ENCODE peak calls at places on chromosomes 1 and 21, in six cellular contexts. V is IMR-90, L is mesenchymal stem cell, U is neuronal stem cell, I is H1, E is trophoblast cell. N is an unnamed sample.

GRCh38 chr1:235831148-235831547 is 35.6 kb downstream of the LYST start:
- DNase-seq in V (peak), L (peak), U (no peak), I (no peak), E (peak), N (no peak)

GRCh38 chr1:208174736-208175507 is 69.3 kb downstream of the PLXNA2 start:
- DNase-seq in V (peak), L (peak), U (no peak), I (no peak), E (peak), N (no peak)

GRCh38 chr1:246800356-246800755 is 76.1 kb downstream of the SCCPDH start:
- DNase-seq in V (no peak), L (no peak), U (no peak), I (no peak), E (no peak), N (no peak)

GRCh38 chr1:152946651-152947256 is at the start of gene SPRR5:
- DNase-seq in V (no peak), L (no peak), U (no peak), I (no peak), E (no peak), N (no peak)

GRCh38 chr1:168728452-168729404 is at the start of gene DPT:
- DNase-seq in V (peak), L (no peak), U (no peak), I (no peak), E (peak), N (no peak)

GRCh38 chr1:153324912-153325311 is 12.2 kb upstream of the PGLYRP3 start:
- DNase-seq in V (no peak), L (no peak), U (no peak), I (no peak), E (no peak), N (no peak)

GRCh38 chr1:48049823-48050539 is 52.8 kb upstream of the TRABD2B start:
- DNase-seq in V (no peak), L (no peak), U (no peak), I (no peak), E (peak), N (no peak)

GRCh38 chr1:246907472-246907871 is 24.3 kb downstream of the AHCTF1 start:
- DNase-seq in V (peak), L (peak), U (no peak), I (no peak), E (peak), N (no peak)

GRCh38 chr21:45521241-45521640 is 21.0 kb downstream of the SLC19A1 start:
- DNase-seq in V (no peak), L (no peak), U (no peak), I (no peak), E (no peak), N (no peak)

DNA sequence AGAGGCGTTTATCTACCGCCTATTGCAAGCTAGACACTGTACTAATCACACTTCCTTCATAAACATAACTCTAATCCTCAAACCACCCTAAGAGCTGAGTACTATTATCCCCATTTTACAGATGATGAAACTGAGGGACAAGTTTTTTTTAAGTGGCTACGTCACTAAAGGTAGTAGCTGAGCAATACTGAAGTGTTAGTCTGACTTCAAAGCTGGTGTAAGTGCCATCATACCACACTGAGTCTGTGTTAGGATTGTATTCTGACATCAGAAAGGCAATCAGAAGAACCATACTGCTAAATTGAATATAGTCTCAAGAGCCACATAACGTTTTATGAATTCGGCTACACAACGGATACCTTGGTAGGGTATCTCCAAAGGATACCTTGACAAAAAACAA is 1.8 kb downstream of the TP53BP2 start:
- DNase-seq in V (no peak), L (no peak), U (no peak), I (no peak), E (no peak), N (no peak)
- H3K14ac ChIP-seq in V (peak), L (no peak), U (no peak), I (no peak), E (no peak), N (no peak)

GRCh38 chr1:188170446-188170845 is 1341.7 kb downstream of the PLA2G4A start:
- DNase-seq in V (no peak), L (no peak), U (no peak), I (no peak), E (no peak), N (no peak)

GRCh38 chr1:188169971-188170370 is 1341.2 kb downstream of the PLA2G4A start:
- DNase-seq in V (no peak), L (no peak), U (no peak), I (no peak), E (no peak), N (no peak)

GRCh38 chr1:188166654-188167053 is 1337.9 kb downstream of the PLA2G4A start:
- DNase-seq in V (no peak), L (no peak), U (no peak), I (no peak), E (no peak), N (no peak)

GRCh38 chr1:188164459-188164858 is 1335.7 kb downstream of the PLA2G4A start:
- DNase-seq in V (no peak), L (no peak), U (no peak), I (no peak), E (no peak), N (no peak)
- H3K14ac ChIP-seq in V (no peak), L (no peak), U (no peak), I (no peak), E (no peak), N (no peak)

DNA sequence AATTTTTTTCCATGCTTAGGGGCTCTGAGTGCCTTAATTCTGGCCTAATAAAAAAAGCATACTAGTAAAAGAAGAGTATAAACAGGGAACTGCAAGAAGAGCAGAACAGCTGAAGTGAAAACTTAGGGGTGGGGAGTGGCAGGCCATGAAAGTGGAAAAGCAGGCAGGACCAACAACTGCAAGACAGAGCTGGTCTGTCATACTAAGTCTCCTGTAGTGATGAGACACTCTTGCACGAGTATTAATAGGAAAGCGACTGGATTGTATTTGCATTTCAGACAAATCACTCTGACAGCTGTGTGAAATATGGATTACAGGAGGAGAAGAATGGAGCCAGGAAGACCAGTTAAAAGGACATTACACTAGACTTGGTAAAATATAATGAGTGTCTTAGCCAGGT is 449.9 kb downstream of the NUF2 start:
- DNase-seq in V (no peak), L (no peak), U (no peak), I (no peak), E (no peak), N (no peak)
- H3K14ac ChIP-seq in V (no peak), L (no peak), U (no peak), I (no peak), E (no peak), N (no peak)

GRCh38 chr1:185448591-185449186 is 131.6 kb upstream of the IVNS1ABP start:
- DNase-seq in V (peak), L (peak), U (no peak), I (no peak), E (peak), N (no peak)
- H3K14ac ChIP-seq in V (no peak), L (no peak), U (no peak), I (no peak), E (no peak), N (no peak)

DNA sequence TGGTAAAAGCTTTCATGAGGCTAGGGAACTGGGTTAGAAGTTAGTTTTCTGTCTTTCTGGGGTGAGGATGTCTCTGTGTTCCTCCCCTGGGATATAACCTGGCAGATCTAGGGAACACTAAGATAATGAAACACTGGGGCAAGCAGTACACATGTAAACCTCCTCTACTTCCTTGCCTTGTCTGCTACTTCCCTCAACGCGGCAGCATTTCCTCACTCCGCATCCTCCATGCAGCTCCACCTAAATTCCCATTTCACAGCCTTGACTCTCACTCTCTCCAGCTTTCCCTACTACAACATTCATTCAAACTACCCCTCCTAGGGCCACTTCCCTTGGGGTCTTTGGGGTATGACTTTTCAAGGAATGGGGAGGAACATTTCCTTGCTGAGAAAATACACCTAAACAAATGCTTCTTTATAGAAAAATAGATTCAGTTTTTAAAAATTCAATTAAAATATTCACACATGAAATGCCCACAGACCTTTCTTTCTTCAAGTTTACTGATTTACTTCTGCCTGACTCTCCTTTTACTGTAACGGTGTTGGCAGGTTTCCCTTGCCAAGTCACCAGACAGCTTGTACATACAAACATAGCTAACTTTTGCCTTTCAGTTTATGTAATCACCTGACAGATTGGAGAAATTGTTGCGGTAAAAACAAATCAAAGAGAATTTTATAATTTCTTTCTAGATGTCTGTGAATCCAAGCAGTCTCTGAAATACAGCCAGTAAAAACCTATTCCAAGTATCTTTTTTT is 90.1 kb downstream of the TNFSF18 start:
- DNase-seq in V (peak), L (no peak), U (no peak), I (no peak), E (peak), N (no peak)
- H3K14ac ChIP-seq in V (peak), L (no peak), U (no peak), I (no peak), E (no peak), N (no peak)

GRCh38 chr1:4971666-4972065 is 317.3 kb downstream of the AJAP1 start:
- DNase-seq in V (no peak), L (no peak), U (no peak), I (no peak), E (no peak), N (no peak)
- H3K14ac ChIP-seq in V (no peak), L (no peak), U (no peak), I (no peak), E (no peak), N (no peak)

GRCh38 chr1:98696077-98696476 is 34.6 kb downstream of the SNX7 start:
- DNase-seq in V (no peak), L (no peak), U (no peak), I (no peak), E (no peak), N (no peak)
- H3K14ac ChIP-seq in V (no peak), L (no peak), U (no peak), I (no peak), E (no peak), N (no peak)

GRCh38 chr1:14853518-14853917 is 255.0 kb downstream of the KAZN start:
- DNase-seq in V (no peak), L (no peak), U (no peak), I (no peak), E (no peak), N (no peak)

GRCh38 chr1:14855278-14855677 is 256.8 kb downstream of the KAZN start:
- DNase-seq in V (no peak), L (no peak), U (no peak), I (no peak), E (no peak), N (no peak)

GRCh38 chr1:14852301-14852700 is 253.8 kb downstream of the KAZN start:
- DNase-seq in V (no peak), L (no peak), U (no peak), I (no peak), E (no peak), N (no peak)

GRCh38 chr1:14857436-14858195 is 259.1 kb downstream of the KAZN start:
- DNase-seq in V (no peak), L (no peak), U (no peak), I (no peak), E (peak), N (no peak)

DNA sequence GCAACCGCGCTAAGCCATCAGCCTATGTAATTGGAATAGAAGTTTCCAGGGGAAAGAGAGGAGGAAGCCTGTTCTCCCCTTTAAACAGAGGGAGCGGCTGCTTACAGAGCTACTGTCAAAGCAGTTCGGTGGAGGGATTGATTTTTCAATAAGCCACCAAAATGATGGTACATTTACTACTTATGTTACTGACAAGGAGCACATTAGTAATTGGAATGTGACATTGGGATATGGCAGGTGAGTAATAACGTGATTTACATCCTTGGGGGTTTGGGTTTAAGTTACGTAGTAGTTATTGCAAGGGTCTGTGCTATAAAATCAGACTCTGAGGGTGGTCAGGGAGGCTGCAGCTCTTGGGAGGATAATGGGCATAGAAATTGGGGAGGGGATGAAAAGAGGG is 257.3 kb downstream of the KAZN start:
- DNase-seq in V (no peak), L (no peak), U (no peak), I (no peak), E (no peak), N (no peak)
- H3K14ac ChIP-seq in V (no peak), L (no peak), U (no peak), I (no peak), E (no peak), N (no peak)

N was measured in H9.